ENCODE peak calls at places on chromosome 6, in ten cellular contexts. One of them, this sample, is unnamed.

GRCh38 chr6:158338311-158339112 is 26.2 kb downstream of the TULP4 start:
- DNase-seq in breast epithelium: no peak
- DNase-seq in fibroblast of lung: no peak
- DNase-seq in adrenal gland: no peak
- DNase-seq in GM23338: peak; percentile 39
- DNase-seq in hepatocyte: no peak
- DNase-seq in OCI-LY7: no peak
- DNase-seq in transverse colon: no peak
- DNase-seq in lower lobe of right lung: no peak
- DNase-seq in left ventricle myocardium inferior: no peak
- DNase-seq in this sample: no peak

GRCh38 chr6:158042245-158042798 is 60.7 kb downstream of the SYNJ2 start:
- DNase-seq in breast epithelium: no peak
- DNase-seq in fibroblast of lung: peak; percentile 96
- DNase-seq in adrenal gland: peak; percentile 91
- DNase-seq in GM23338: no peak
- DNase-seq in hepatocyte: peak; percentile 84
- DNase-seq in OCI-LY7: no peak
- DNase-seq in transverse colon: no peak
- DNase-seq in lower lobe of right lung: peak; percentile 55
- DNase-seq in left ventricle myocardium inferior: peak; percentile 71
- DNase-seq in this sample: peak; percentile 76

GRCh38 chr6:7153807-7154206 is 46.0 kb downstream of the RREB1 start:
- DNase-seq in breast epithelium: no peak
- DNase-seq in fibroblast of lung: no peak
- DNase-seq in adrenal gland: no peak
- DNase-seq in GM23338: no peak
- DNase-seq in hepatocyte: no peak
- DNase-seq in OCI-LY7: no peak
- DNase-seq in transverse colon: no peak
- DNase-seq in lower lobe of right lung: no peak
- DNase-seq in left ventricle myocardium inferior: no peak
- DNase-seq in this sample: no peak

GRCh38 chr6:170523256-170524187 is 29.6 kb downstream of the PSMB1 start:
- DNase-seq in breast epithelium: no peak
- DNase-seq in fibroblast of lung: no peak
- DNase-seq in adrenal gland: no peak
- DNase-seq in GM23338: no peak
- DNase-seq in hepatocyte: no peak
- DNase-seq in OCI-LY7: no peak
- DNase-seq in transverse colon: no peak
- DNase-seq in lower lobe of right lung: no peak
- DNase-seq in left ventricle myocardium inferior: no peak
- DNase-seq in this sample: no peak

GRCh38 chr6:14705841-14706377 is 540.0 kb upstream of the JARID2 start:
- DNase-seq in breast epithelium: no peak
- DNase-seq in fibroblast of lung: no peak
- DNase-seq in adrenal gland: no peak
- DNase-seq in GM23338: no peak
- DNase-seq in hepatocyte: no peak
- DNase-seq in OCI-LY7: no peak
- DNase-seq in transverse colon: no peak
- DNase-seq in lower lobe of right lung: no peak
- DNase-seq in left ventricle myocardium inferior: no peak
- DNase-seq in this sample: no peak

GRCh38 chr6:158041370-158041769 is 59.7 kb downstream of the SYNJ2 start:
- DNase-seq in breast epithelium: no peak
- DNase-seq in fibroblast of lung: no peak
- DNase-seq in adrenal gland: peak; percentile 11
- DNase-seq in GM23338: no peak
- DNase-seq in hepatocyte: no peak
- DNase-seq in OCI-LY7: no peak
- DNase-seq in transverse colon: no peak
- DNase-seq in lower lobe of right lung: peak; percentile 2
- DNase-seq in left ventricle myocardium inferior: peak; percentile 12
- DNase-seq in this sample: no peak

GRCh38 chr6:122869437-122870024 is 80.5 kb downstream of the SMPDL3A start:
- DNase-seq in breast epithelium: no peak
- DNase-seq in fibroblast of lung: peak; percentile 35
- DNase-seq in adrenal gland: peak; percentile 37
- DNase-seq in GM23338: peak; percentile 71
- DNase-seq in hepatocyte: peak; percentile 77
- DNase-seq in OCI-LY7: peak; percentile 9
- DNase-seq in transverse colon: peak; percentile 25
- DNase-seq in lower lobe of right lung: no peak
- DNase-seq in left ventricle myocardium inferior: no peak
- DNase-seq in this sample: peak; percentile 66

GRCh38 chr6:108432792-108433191 is 127.9 kb upstream of the FOXO3 start:
- DNase-seq in breast epithelium: no peak
- DNase-seq in fibroblast of lung: no peak
- DNase-seq in adrenal gland: no peak
- DNase-seq in GM23338: no peak
- DNase-seq in hepatocyte: no peak
- DNase-seq in OCI-LY7: no peak
- DNase-seq in transverse colon: no peak
- DNase-seq in lower lobe of right lung: no peak
- DNase-seq in left ventricle myocardium inferior: no peak
- DNase-seq in this sample: no peak

GRCh38 chr6:93787841-93788240 is 368.5 kb upstream of the EPHA7 start:
- DNase-seq in breast epithelium: no peak
- DNase-seq in fibroblast of lung: peak; percentile 55
- DNase-seq in adrenal gland: no peak
- DNase-seq in GM23338: no peak
- DNase-seq in hepatocyte: no peak
- DNase-seq in OCI-LY7: no peak
- DNase-seq in transverse colon: no peak
- DNase-seq in lower lobe of right lung: no peak
- DNase-seq in left ventricle myocardium inferior: no peak
- DNase-seq in this sample: no peak

GRCh38 chr6:16137451-16137801 is 8.5 kb downstream of the MYLIP start:
- DNase-seq in breast epithelium: no peak
- DNase-seq in fibroblast of lung: no peak
- DNase-seq in adrenal gland: no peak
- DNase-seq in GM23338: no peak
- DNase-seq in hepatocyte: no peak
- DNase-seq in OCI-LY7: no peak
- DNase-seq in transverse colon: no peak
- DNase-seq in lower lobe of right lung: no peak
- DNase-seq in left ventricle myocardium inferior: no peak
- DNase-seq in this sample: no peak

GRCh38 chr6:16135078-16135477 is 6.2 kb downstream of the MYLIP start:
- DNase-seq in breast epithelium: no peak
- DNase-seq in fibroblast of lung: peak; percentile 10
- DNase-seq in adrenal gland: no peak
- DNase-seq in GM23338: no peak
- DNase-seq in hepatocyte: no peak
- DNase-seq in OCI-LY7: no peak
- DNase-seq in transverse colon: no peak
- DNase-seq in lower lobe of right lung: no peak
- DNase-seq in left ventricle myocardium inferior: no peak
- DNase-seq in this sample: no peak

GRCh38 chr6:16134430-16134829 is 5.5 kb downstream of the MYLIP start:
- DNase-seq in breast epithelium: no peak
- DNase-seq in fibroblast of lung: no peak
- DNase-seq in adrenal gland: no peak
- DNase-seq in GM23338: no peak
- DNase-seq in hepatocyte: no peak
- DNase-seq in OCI-LY7: no peak
- DNase-seq in transverse colon: no peak
- DNase-seq in lower lobe of right lung: no peak
- DNase-seq in left ventricle myocardium inferior: no peak
- DNase-seq in this sample: no peak

GRCh38 chr6:16136536-16137450 is 7.9 kb downstream of the MYLIP start:
- DNase-seq in breast epithelium: peak; percentile 33
- DNase-seq in fibroblast of lung: peak; percentile 93
- DNase-seq in adrenal gland: peak; percentile 73
- DNase-seq in GM23338: no peak
- DNase-seq in hepatocyte: no peak
- DNase-seq in OCI-LY7: no peak
- DNase-seq in transverse colon: no peak
- DNase-seq in lower lobe of right lung: no peak
- DNase-seq in left ventricle myocardium inferior: no peak
- DNase-seq in this sample: peak; percentile 70

GRCh38 chr6:16136086-16136485 is 7.2 kb downstream of the MYLIP start:
- DNase-seq in breast epithelium: no peak
- DNase-seq in fibroblast of lung: no peak
- DNase-seq in adrenal gland: no peak
- DNase-seq in GM23338: no peak
- DNase-seq in hepatocyte: no peak
- DNase-seq in OCI-LY7: no peak
- DNase-seq in transverse colon: no peak
- DNase-seq in lower lobe of right lung: no peak
- DNase-seq in left ventricle myocardium inferior: no peak
- DNase-seq in this sample: no peak
- H3K27ac ChIP-seq in breast epithelium: peak overlapping the region; percentile 63
- H3K27ac ChIP-seq in fibroblast of lung: no peak overlapping the region
- H3K27ac ChIP-seq in adrenal gland: no peak overlapping the region
- H3K27ac ChIP-seq in GM23338: no peak overlapping the region
- H3K27ac ChIP-seq in hepatocyte: peak overlapping the region; percentile 45
- H3K27ac ChIP-seq in OCI-LY7: no peak overlapping the region
- H3K27ac ChIP-seq in transverse colon: peak overlapping the region; percentile 99
- H3K27ac ChIP-seq in lower lobe of right lung: no peak overlapping the region
- H3K27ac ChIP-seq in left ventricle myocardium inferior: peak overlapping the region; percentile 24
- H3K27ac ChIP-seq in this sample: no peak overlapping the region

GRCh38 chr6:84762220-84762940 is 2.0 kb downstream of the TBX18 start:
- DNase-seq in breast epithelium: no peak
- DNase-seq in fibroblast of lung: peak; percentile 27
- DNase-seq in adrenal gland: no peak
- DNase-seq in GM23338: peak; percentile 67
- DNase-seq in hepatocyte: peak; percentile 39
- DNase-seq in OCI-LY7: no peak
- DNase-seq in transverse colon: no peak
- DNase-seq in lower lobe of right lung: no peak
- DNase-seq in left ventricle myocardium inferior: no peak
- DNase-seq in this sample: peak; percentile 70
- TF ChIP-seq CTCF in breast epithelium: no peak
- TF ChIP-seq CTCF in fibroblast of lung: peak; percentile 27
- TF ChIP-seq CTCF in adrenal gland: no peak
- TF ChIP-seq CTCF in GM23338: peak; percentile 16
- TF ChIP-seq CTCF in hepatocyte: no peak
- TF ChIP-seq CTCF in OCI-LY7: no peak
- TF ChIP-seq CTCF in transverse colon: no peak
- TF ChIP-seq CTCF in lower lobe of right lung: no peak
- TF ChIP-seq CTCF in left ventricle myocardium inferior: no peak
- TF ChIP-seq CTCF in this sample: peak; percentile 39

GRCh38 chr6:98836025-98836961 is 1.9 kb downstream of the POU3F2 start:
- DNase-seq in breast epithelium: no peak
- DNase-seq in fibroblast of lung: no peak
- DNase-seq in adrenal gland: no peak
- DNase-seq in GM23338: peak; percentile 82
- DNase-seq in hepatocyte: no peak
- DNase-seq in OCI-LY7: no peak
- DNase-seq in transverse colon: no peak
- DNase-seq in lower lobe of right lung: no peak
- DNase-seq in left ventricle myocardium inferior: no peak
- DNase-seq in this sample: no peak
- H3K27ac ChIP-seq in breast epithelium: no peak overlapping the region
- H3K27ac ChIP-seq in fibroblast of lung: no peak overlapping the region
- H3K27ac ChIP-seq in adrenal gland: no peak overlapping the region
- H3K27ac ChIP-seq in GM23338: no peak overlapping the region
- H3K27ac ChIP-seq in hepatocyte: no peak overlapping the region
- H3K27ac ChIP-seq in OCI-LY7: no peak overlapping the region
- H3K27ac ChIP-seq in transverse colon: no peak overlapping the region
- H3K27ac ChIP-seq in lower lobe of right lung: no peak overlapping the region
- H3K27ac ChIP-seq in left ventricle myocardium inferior: no peak overlapping the region
- H3K27ac ChIP-seq in this sample: no peak overlapping the region

GRCh38 chr6:51930602-51931001 is 156.8 kb downstream of the PKHD1 start:
- DNase-seq in breast epithelium: no peak
- DNase-seq in fibroblast of lung: no peak
- DNase-seq in adrenal gland: no peak
- DNase-seq in GM23338: no peak
- DNase-seq in hepatocyte: no peak
- DNase-seq in OCI-LY7: no peak
- DNase-seq in transverse colon: no peak
- DNase-seq in lower lobe of right lung: no peak
- DNase-seq in left ventricle myocardium inferior: no peak
- DNase-seq in this sample: no peak

GRCh38 chr6:51936536-51936935 is 150.9 kb downstream of the PKHD1 start:
- DNase-seq in breast epithelium: no peak
- DNase-seq in fibroblast of lung: no peak
- DNase-seq in adrenal gland: no peak
- DNase-seq in GM23338: no peak
- DNase-seq in hepatocyte: no peak
- DNase-seq in OCI-LY7: no peak
- DNase-seq in transverse colon: no peak
- DNase-seq in lower lobe of right lung: no peak
- DNase-seq in left ventricle myocardium inferior: no peak
- DNase-seq in this sample: no peak

GRCh38 chr6:51936941-51937340 is 150.5 kb downstream of the PKHD1 start:
- DNase-seq in breast epithelium: no peak
- DNase-seq in fibroblast of lung: no peak
- DNase-seq in adrenal gland: no peak
- DNase-seq in GM23338: no peak
- DNase-seq in hepatocyte: no peak
- DNase-seq in OCI-LY7: no peak
- DNase-seq in transverse colon: no peak
- DNase-seq in lower lobe of right lung: no peak
- DNase-seq in left ventricle myocardium inferior: no peak
- DNase-seq in this sample: no peak

GRCh38 chr6:51932956-51933355 is 154.5 kb downstream of the PKHD1 start:
- DNase-seq in breast epithelium: no peak
- DNase-seq in fibroblast of lung: no peak
- DNase-seq in adrenal gland: no peak
- DNase-seq in GM23338: no peak
- DNase-seq in hepatocyte: no peak
- DNase-seq in OCI-LY7: no peak
- DNase-seq in transverse colon: no peak
- DNase-seq in lower lobe of right lung: no peak
- DNase-seq in left ventricle myocardium inferior: no peak
- DNase-seq in this sample: no peak

GRCh38 chr6:51934098-51934497 is 153.3 kb downstream of the PKHD1 start:
- DNase-seq in breast epithelium: no peak
- DNase-seq in fibroblast of lung: no peak
- DNase-seq in adrenal gland: no peak
- DNase-seq in GM23338: peak; percentile 84
- DNase-seq in hepatocyte: no peak
- DNase-seq in OCI-LY7: peak; percentile 10
- DNase-seq in transverse colon: no peak
- DNase-seq in lower lobe of right lung: no peak
- DNase-seq in left ventricle myocardium inferior: no peak
- DNase-seq in this sample: no peak
- TF ChIP-seq CTCF in breast epithelium: no peak
- TF ChIP-seq CTCF in fibroblast of lung: peak; percentile 11
- TF ChIP-seq CTCF in adrenal gland: no peak
- TF ChIP-seq CTCF in GM23338: peak; percentile 65
- TF ChIP-seq CTCF in hepatocyte: no peak
- TF ChIP-seq CTCF in OCI-LY7: peak; percentile 65
- TF ChIP-seq CTCF in transverse colon: no peak
- TF ChIP-seq CTCF in lower lobe of right lung: no peak
- TF ChIP-seq CTCF in left ventricle myocardium inferior: no peak
- TF ChIP-seq CTCF in this sample: no peak

GRCh38 chr6:42155293-42155692 is 12.9 kb upstream of the C6orf132 start:
- DNase-seq in breast epithelium: no peak
- DNase-seq in fibroblast of lung: no peak
- DNase-seq in adrenal gland: no peak
- DNase-seq in GM23338: no peak
- DNase-seq in hepatocyte: no peak
- DNase-seq in OCI-LY7: no peak
- DNase-seq in transverse colon: no peak
- DNase-seq in lower lobe of right lung: no peak
- DNase-seq in left ventricle myocardium inferior: no peak
- DNase-seq in this sample: no peak
- H3K27ac ChIP-seq in breast epithelium: no peak overlapping the region
- H3K27ac ChIP-seq in fibroblast of lung: no peak overlapping the region
- H3K27ac ChIP-seq in adrenal gland: no peak overlapping the region
- H3K27ac ChIP-seq in GM23338: no peak overlapping the region
- H3K27ac ChIP-seq in hepatocyte: no peak overlapping the region
- H3K27ac ChIP-seq in OCI-LY7: no peak overlapping the region
- H3K27ac ChIP-seq in transverse colon: no peak overlapping the region
- H3K27ac ChIP-seq in lower lobe of right lung: no peak overlapping the region
- H3K27ac ChIP-seq in left ventricle myocardium inferior: no peak overlapping the region
- H3K27ac ChIP-seq in this sample: no peak overlapping the region

This sample was measured in cardiac muscle cell.